ENCODE peak calls at places on chromosome 18, in nine cellular contexts. S is activated naive CD4-positive, alpha-beta T cell; F is M059J; O is T1000; Q is left colon; Z is NCI-H460; Y is AG04450; E is EH; B is ELR. W is an unnamed sample.

GRCh38 chr18:25831226-25831828 is 259.1 kb downstream of the SS18 start:
- DNase-seq in Y (no peak), F (peak), B (peak), E (peak), O (no peak), Z (no peak), S (no peak), Q (no peak), W (no peak)

GRCh38 chr18:36756262-36756661 is 72.5 kb downstream of the TPGS2 start:
- DNase-seq in B (no peak), S (no peak), Q (no peak), O (no peak), E (peak), F (no peak), Y (no peak), Z (no peak), W (no peak)

GRCh38 chr18:13262839-13263691 is 44.5 kb downstream of the LDLRAD4 start:
- DNase-seq in O (no peak), F (no peak), Q (no peak), Z (no peak), B (no peak), Y (no peak), E (no peak), S (no peak), W (no peak)

GRCh38 chr18:48920408-48921038 is 30.2 kb downstream of the SMAD7 start:
- DNase-seq in E (no peak), Q (no peak), Y (no peak), F (no peak), B (no peak), S (no peak), O (no peak), Z (no peak), W (peak)

GRCh38 chr18:37393945-37394609 is 171.5 kb downstream of the CELF4 start:
- DNase-seq in F (peak), S (no peak), Q (peak), B (peak), Z (peak), Y (peak), O (peak), E (peak), W (peak)

GRCh38 chr18:4283746-4284291 is 171.3 kb downstream of the DLGAP1 start:
- DNase-seq in S (no peak), E (no peak), O (no peak), B (no peak), F (no peak), Q (no peak), Y (no peak), Z (no peak), W (no peak)

GRCh38 chr18:76572517-76573247 is 77.6 kb upstream of the ZNF516 start:
- DNase-seq in Y (no peak), F (peak), S (no peak), Q (no peak), B (no peak), O (no peak), E (no peak), Z (peak), W (no peak)

GRCh38 chr18:52007109-52007508 is 332.9 kb upstream of the DCC start:
- DNase-seq in B (no peak), E (no peak), Z (no peak), Q (no peak), O (no peak), S (no peak), Y (no peak), F (no peak), W (no peak)

GRCh38 chr18:32373995-32374394 is 96.7 kb downstream of the GAREM1 start:
- DNase-seq in S (no peak), O (peak), Q (peak), Z (peak), B (no peak), F (peak), Y (no peak), E (peak), W (no peak)

GRCh38 chr18:37421349-37422080 is 144.1 kb downstream of the CELF4 start:
- DNase-seq in Y (no peak), F (peak), Q (no peak), B (no peak), O (no peak), Z (no peak), E (no peak), S (no peak), W (no peak)

GRCh38 chr18:26710460-26711096 is 154.9 kb downstream of the AQP4 start:
- DNase-seq in Q (no peak), B (no peak), Z (no peak), Y (no peak), O (no peak), S (no peak), E (no peak), F (peak), W (no peak)

GRCh38 chr18:7657937-7658336 is 90.8 kb downstream of the PTPRM start:
- DNase-seq in Z (no peak), O (no peak), F (no peak), Q (no peak), E (no peak), Y (no peak), S (no peak), B (no peak), W (no peak)

GRCh38 chr18:10285283-10285640 is 169.2 kb upstream of the APCDD1 start:
- DNase-seq in E (no peak), Y (no peak), O (no peak), Q (no peak), Z (no peak), B (no peak), S (no peak), F (no peak), W (no peak)

GRCh38 chr18:22385718-22386117 is 32.0 kb downstream of the CTAGE1 start:
- DNase-seq in Y (no peak), E (peak), Q (no peak), Z (no peak), O (no peak), B (peak), F (peak), S (no peak), W (no peak)

GRCh38 chr18:26071725-26072124 is 18.7 kb downstream of the SS18 start:
- DNase-seq in Q (no peak), S (no peak), O (no peak), B (no peak), E (peak), Y (no peak), F (no peak), Z (no peak), W (no peak)

GRCh38 chr18:44946529-44947113 is 265.9 kb downstream of the SETBP1 start:
- DNase-seq in O (no peak), Q (no peak), B (no peak), E (no peak), Y (no peak), S (no peak), F (no peak), Z (no peak), W (no peak)

GRCh38 chr18:77993188-77993981 is 743.7 kb downstream of the GALR1 start:
- DNase-seq in E (no peak), B (no peak), F (no peak), Q (no peak), S (no peak), Z (no peak), O (no peak), Y (no peak), W (no peak)

W was measured in suprapubic skin.